ENCODE peak calls at places on chromosome 21, in four cellular contexts. One of them, this sample, is unnamed.
A peak's percentile ranks its signal among the peaks of the same experiment; 100 is the strongest.

GRCh38 chr21:43571976-43572375 is 87.3 kb downstream of the HSF2BP start:
- DNase-seq in heart right ventricle: peak; percentile 31
- DNase-seq in spleen: no peak
- DNase-seq in transverse colon: no peak
- DNase-seq in this sample: no peak

GRCh38 chr21:36501589-36501892 is 21.6 kb upstream of the CLDN14 start:
- DNase-seq in heart right ventricle: no peak
- DNase-seq in spleen: no peak
- DNase-seq in transverse colon: no peak
- DNase-seq in this sample: no peak

GRCh38 chr21:37849703-37850102 is 66.6 kb downstream of the KCNJ6 start:
- DNase-seq in heart right ventricle: no peak
- DNase-seq in spleen: no peak
- DNase-seq in transverse colon: no peak
- DNase-seq in this sample: peak; percentile 63

GRCh38 chr21:15729674-15730483 is at the start of gene USP25:
- DNase-seq in heart right ventricle: peak; percentile 95
- DNase-seq in spleen: peak; percentile 98
- DNase-seq in transverse colon: peak; percentile 95
- DNase-seq in this sample: no peak

GRCh38 chr21:36489103-36489785 is 9.3 kb upstream of the CLDN14 start:
- DNase-seq in heart right ventricle: no peak
- DNase-seq in spleen: peak; percentile 38
- DNase-seq in transverse colon: no peak
- DNase-seq in this sample: no peak

GRCh38 chr21:37532868-37533780 is 166.6 kb downstream of the DYRK1A start:
- DNase-seq in heart right ventricle: peak; percentile 25
- DNase-seq in spleen: no peak
- DNase-seq in transverse colon: no peak
- DNase-seq in this sample: no peak

GRCh38 chr21:44702973-44703730 is 6.2 kb downstream of the KRTAP10-12 start:
- DNase-seq in heart right ventricle: no peak
- DNase-seq in spleen: no peak
- DNase-seq in transverse colon: no peak
- DNase-seq in this sample: no peak

GRCh38 chr21:37032877-37033471 is 26.5 kb downstream of the RIPPLY3 start:
- DNase-seq in heart right ventricle: no peak
- DNase-seq in spleen: no peak
- DNase-seq in transverse colon: no peak
- DNase-seq in this sample: no peak

GRCh38 chr21:23799376-23799775 is 1807.9 kb downstream of the MRPL39 start:
- DNase-seq in heart right ventricle: no peak
- DNase-seq in spleen: no peak
- DNase-seq in transverse colon: no peak
- DNase-seq in this sample: no peak

GRCh38 chr21:44965251-44966022 is 25.6 kb downstream of the SLX9 start:
- DNase-seq in heart right ventricle: peak; percentile 8
- DNase-seq in spleen: peak; percentile 71
- DNase-seq in transverse colon: no peak
- DNase-seq in this sample: no peak

GRCh38 chr21:29092102-29092959 is 18.9 kb upstream of the CCT8 start:
- DNase-seq in heart right ventricle: no peak
- DNase-seq in spleen: no peak
- DNase-seq in transverse colon: no peak
- DNase-seq in this sample: no peak

GRCh38 chr21:27206368-27206982 is 239.6 kb upstream of the ADAMTS5 start:
- DNase-seq in heart right ventricle: no peak
- DNase-seq in spleen: no peak
- DNase-seq in transverse colon: no peak
- DNase-seq in this sample: no peak

GRCh38 chr21:35775778-35776515 is 284.4 kb downstream of the SETD4 start:
- DNase-seq in heart right ventricle: no peak
- DNase-seq in spleen: no peak
- DNase-seq in transverse colon: no peak
- DNase-seq in this sample: no peak

GRCh38 chr21:37562920-37563640 is 196.5 kb downstream of the DYRK1A start:
- DNase-seq in heart right ventricle: peak; percentile 23
- DNase-seq in spleen: peak; percentile 85
- DNase-seq in transverse colon: peak; percentile 41
- DNase-seq in this sample: no peak

GRCh38 chr21:14120091-14120734 is 90.5 kb downstream of the LIPI start:
- DNase-seq in heart right ventricle: peak; percentile 16
- DNase-seq in spleen: no peak
- DNase-seq in transverse colon: peak; percentile 57
- DNase-seq in this sample: no peak

GRCh38 chr21:19609611-19610010 is 1206.0 kb upstream of the TMPRSS15 start:
- DNase-seq in heart right ventricle: no peak
- DNase-seq in spleen: no peak
- DNase-seq in transverse colon: no peak
- DNase-seq in this sample: no peak

GRCh38 chr21:36125513-36126121 is 9.3 kb upstream of the CBR3 start:
- DNase-seq in heart right ventricle: no peak
- DNase-seq in spleen: no peak
- DNase-seq in transverse colon: peak; percentile 67
- DNase-seq in this sample: no peak

GRCh38 chr21:46153259-46154154 is 1.9 kb downstream of the FTCD start:
- DNase-seq in heart right ventricle: peak; percentile 69
- DNase-seq in spleen: peak; percentile 75
- DNase-seq in transverse colon: peak; percentile 50
- DNase-seq in this sample: no peak

GRCh38 chr21:43190544-43191340 is 21.9 kb downstream of the CRYAA start:
- DNase-seq in heart right ventricle: no peak
- DNase-seq in spleen: peak; percentile 41
- DNase-seq in transverse colon: no peak
- DNase-seq in this sample: no peak

GRCh38 chr21:44653123-44653522 is 1.3 kb downstream of the KRTAP12-4 start:
- DNase-seq in heart right ventricle: no peak
- DNase-seq in spleen: no peak
- DNase-seq in transverse colon: no peak
- DNase-seq in this sample: no peak

GRCh38 chr21:45977396-45977795 is 4.2 kb upstream of the COL6A1 start:
- DNase-seq in heart right ventricle: peak; percentile 55
- DNase-seq in spleen: peak; percentile 70
- DNase-seq in transverse colon: peak; percentile 24
- DNase-seq in this sample: no peak

GRCh38 chr21:34599534-34600101 is 15.3 kb downstream of the RCAN1 start:
- DNase-seq in heart right ventricle: no peak
- DNase-seq in spleen: no peak
- DNase-seq in transverse colon: no peak
- DNase-seq in this sample: no peak

GRCh38 chr21:46667735-46668380 is 32.4 kb downstream of the PRMT2 start:
- DNase-seq in heart right ventricle: no peak
- DNase-seq in spleen: no peak
- DNase-seq in transverse colon: no peak
- DNase-seq in this sample: no peak

GRCh38 chr21:45109831-45110492 is 35.6 kb downstream of the ADARB1 start:
- DNase-seq in heart right ventricle: no peak
- DNase-seq in spleen: no peak
- DNase-seq in transverse colon: peak; percentile 52
- DNase-seq in this sample: no peak

GRCh38 chr21:34534522-34534921 is 22.5 kb upstream of the KCNE1 start:
- DNase-seq in heart right ventricle: no peak
- DNase-seq in spleen: no peak
- DNase-seq in transverse colon: no peak
- DNase-seq in this sample: no peak

DNA sequence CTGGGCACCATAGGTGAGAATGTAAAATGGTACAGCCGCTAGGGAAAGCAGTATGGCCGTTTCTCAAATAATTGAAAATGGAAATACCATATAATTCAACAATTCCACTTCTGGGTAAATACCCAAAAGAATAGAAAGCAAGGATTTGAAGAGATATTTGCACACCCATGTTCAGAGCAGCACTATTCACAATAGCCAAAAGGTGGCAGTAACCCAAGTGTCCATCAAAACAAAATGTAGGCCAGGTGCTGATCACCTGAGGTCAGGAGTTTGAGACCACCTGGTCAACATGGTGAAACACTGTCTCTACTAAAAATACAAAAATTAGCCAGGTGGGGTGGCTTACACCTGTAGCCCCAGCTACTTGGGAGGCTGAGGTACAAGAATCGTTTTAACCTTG is 62.1 kb downstream of the OLIG1 start:
- DNase-seq in heart right ventricle: no peak
- DNase-seq in spleen: no peak
- DNase-seq in transverse colon: no peak
- DNase-seq in this sample: no peak
- TF ChIP-seq CTCF in heart right ventricle: no peak
- TF ChIP-seq CTCF in spleen: no peak
- TF ChIP-seq CTCF in transverse colon: peak; percentile 10
- TF ChIP-seq CTCF in this sample: peak; percentile 52

GRCh38 chr21:39182484-39183271 is 573 bp downstream of the PSMG1 start:
- DNase-seq in heart right ventricle: no peak
- DNase-seq in spleen: no peak
- DNase-seq in transverse colon: peak; percentile 23
- DNase-seq in this sample: no peak

GRCh38 chr21:39182016-39182415 is 1.2 kb downstream of the PSMG1 start:
- DNase-seq in heart right ventricle: no peak
- DNase-seq in spleen: no peak
- DNase-seq in transverse colon: no peak
- DNase-seq in this sample: no peak

GRCh38 chr21:39183272-39184049 is at the start of gene PSMG1:
- DNase-seq in heart right ventricle: peak; percentile 95
- DNase-seq in spleen: peak; percentile 99
- DNase-seq in transverse colon: peak; percentile 97
- DNase-seq in this sample: no peak

GRCh38 chr21:39181205-39181818 is 1.9 kb downstream of the PSMG1 start:
- DNase-seq in heart right ventricle: no peak
- DNase-seq in spleen: no peak
- DNase-seq in transverse colon: no peak
- DNase-seq in this sample: no peak

GRCh38 chr21:39180429-39181019 is 2.7 kb downstream of the PSMG1 start:
- DNase-seq in heart right ventricle: no peak
- DNase-seq in spleen: no peak
- DNase-seq in transverse colon: no peak
- DNase-seq in this sample: no peak
- TF ChIP-seq CTCF in heart right ventricle: peak; percentile 12
- TF ChIP-seq CTCF in spleen: no peak
- TF ChIP-seq CTCF in transverse colon: no peak
- TF ChIP-seq CTCF in this sample: peak; percentile 41

DNA sequence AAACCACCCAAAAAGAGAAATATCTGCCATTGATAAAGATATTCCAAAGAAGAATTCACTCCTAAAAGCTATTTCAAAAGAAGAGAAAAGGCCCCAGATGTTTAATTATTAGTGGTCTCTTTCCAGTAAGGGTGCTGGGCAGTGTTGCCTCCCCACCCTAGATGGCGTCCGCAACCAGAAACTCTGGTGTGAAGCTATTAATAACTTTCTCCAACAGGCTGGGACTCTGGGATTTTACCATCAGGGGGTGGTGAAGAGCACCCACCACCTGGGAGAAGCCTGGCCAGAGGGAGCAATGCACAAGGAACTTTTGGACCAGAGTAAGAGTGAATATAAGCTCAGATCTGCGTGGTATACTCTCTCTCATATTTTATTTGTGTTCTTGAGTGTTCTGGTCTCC is 115.4 kb upstream of the TIAM1 start:
- DNase-seq in heart right ventricle: no peak
- DNase-seq in spleen: no peak
- DNase-seq in transverse colon: no peak
- DNase-seq in this sample: no peak
- TF ChIP-seq CTCF in heart right ventricle: no peak
- TF ChIP-seq CTCF in spleen: no peak
- TF ChIP-seq CTCF in transverse colon: no peak
- TF ChIP-seq CTCF in this sample: no peak

GRCh38 chr21:41854426-41854995 is 24.6 kb downstream of the PRDM15 start:
- DNase-seq in heart right ventricle: no peak
- DNase-seq in spleen: peak; percentile 62
- DNase-seq in transverse colon: no peak
- DNase-seq in this sample: no peak

GRCh38 chr21:41850085-41850484 is 29.1 kb downstream of the PRDM15 start:
- DNase-seq in heart right ventricle: no peak
- DNase-seq in spleen: peak; percentile 29
- DNase-seq in transverse colon: no peak
- DNase-seq in this sample: no peak

GRCh38 chr21:41852151-41852928 is 26.8 kb downstream of the PRDM15 start:
- DNase-seq in heart right ventricle: no peak
- DNase-seq in spleen: peak; percentile 61
- DNase-seq in transverse colon: no peak
- DNase-seq in this sample: no peak

GRCh38 chr21:41851090-41851790 is 27.9 kb downstream of the PRDM15 start:
- DNase-seq in heart right ventricle: no peak
- DNase-seq in spleen: peak; percentile 69
- DNase-seq in transverse colon: no peak
- DNase-seq in this sample: no peak

GRCh38 chr21:41852929-41853320 is 26.2 kb downstream of the PRDM15 start:
- DNase-seq in heart right ventricle: no peak
- DNase-seq in spleen: peak; percentile 36
- DNase-seq in transverse colon: no peak
- DNase-seq in this sample: no peak
- TF ChIP-seq CTCF in heart right ventricle: no peak
- TF ChIP-seq CTCF in spleen: no peak
- TF ChIP-seq CTCF in transverse colon: no peak
- TF ChIP-seq CTCF in this sample: no peak

GRCh38 chr21:33401617-33401967 is 1.6 kb upstream of the IFNGR2 start:
- DNase-seq in heart right ventricle: no peak
- DNase-seq in spleen: no peak
- DNase-seq in transverse colon: no peak
- DNase-seq in this sample: no peak

GRCh38 chr21:33406493-33406892 is 3.3 kb downstream of the IFNGR2 start:
- DNase-seq in heart right ventricle: no peak
- DNase-seq in spleen: no peak
- DNase-seq in transverse colon: no peak
- DNase-seq in this sample: no peak

GRCh38 chr21:33402011-33402979 is 918 bp upstream of the IFNGR2 start:
- DNase-seq in heart right ventricle: peak; percentile 65
- DNase-seq in spleen: peak; percentile 90
- DNase-seq in transverse colon: peak; percentile 65
- DNase-seq in this sample: no peak

GRCh38 chr21:33403128-33403785 is at the start of gene IFNGR2:
- DNase-seq in heart right ventricle: peak; percentile 65
- DNase-seq in spleen: peak; percentile 93
- DNase-seq in transverse colon: peak; percentile 50
- DNase-seq in this sample: no peak

GRCh38 chr21:33403786-33404571 is 766 bp downstream of the IFNGR2 start:
- DNase-seq in heart right ventricle: peak; percentile 72
- DNase-seq in spleen: peak; percentile 90
- DNase-seq in transverse colon: peak; percentile 66
- DNase-seq in this sample: no peak
- TF ChIP-seq CTCF in heart right ventricle: no peak
- TF ChIP-seq CTCF in spleen: no peak
- TF ChIP-seq CTCF in transverse colon: no peak
- TF ChIP-seq CTCF in this sample: no peak

DNA sequence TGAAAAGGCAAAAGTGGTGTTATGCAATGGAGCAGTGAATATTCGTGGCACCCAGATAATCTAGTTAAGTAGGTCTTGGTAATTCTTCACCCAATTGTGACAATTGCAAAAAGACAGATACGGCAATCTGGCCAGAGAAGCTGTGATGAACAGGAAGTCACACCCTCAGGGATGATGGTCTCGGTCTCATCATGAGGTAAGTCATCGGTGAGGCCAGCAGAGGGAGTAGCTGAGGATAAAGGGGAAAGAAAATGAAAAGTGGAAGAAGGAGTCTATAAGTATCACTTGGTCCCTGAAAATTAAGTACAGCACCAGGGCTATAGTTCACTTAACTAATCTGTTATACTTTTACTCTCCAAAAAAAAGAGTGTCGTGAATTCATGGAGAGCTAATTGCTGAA is 258.8 kb upstream of the NCAM2 start:
- DNase-seq in heart right ventricle: no peak
- DNase-seq in spleen: no peak
- DNase-seq in transverse colon: no peak
- DNase-seq in this sample: no peak
- TF ChIP-seq CTCF in heart right ventricle: no peak
- TF ChIP-seq CTCF in spleen: no peak
- TF ChIP-seq CTCF in transverse colon: no peak
- TF ChIP-seq CTCF in this sample: no peak

This sample was measured in epithelial cell of proximal tubule.